ENCODE peak calls at places on chromosomes 13 and 19, in five cellular contexts. One of them, this sample, is unnamed.

GRCh38 chr19:35425682-35426081 is 22.4 kb upstream of the FFAR2 start:
- DNase-seq in tibial nerve: no peak
- DNase-seq in heart right ventricle: no peak
- DNase-seq in effector memory CD4-positive, alpha-beta T cell: no peak
- DNase-seq in aorta: no peak
- DNase-seq in this sample: no peak

GRCh38 chr13:111319521-111319920 is 921 bp upstream of the TEX29 start:
- DNase-seq in tibial nerve: no peak
- DNase-seq in heart right ventricle: no peak
- DNase-seq in effector memory CD4-positive, alpha-beta T cell: no peak
- DNase-seq in aorta: no peak
- DNase-seq in this sample: no peak

GRCh38 chr19:45498411-45499195 is at the start of gene PPM1N:
- DNase-seq in tibial nerve: no peak
- DNase-seq in heart right ventricle: no peak
- DNase-seq in effector memory CD4-positive, alpha-beta T cell: peak; percentile 44
- DNase-seq in aorta: no peak
- DNase-seq in this sample: no peak

GRCh38 chr13:59483441-59484116 is 680.1 kb downstream of the DIAPH3 start:
- DNase-seq in tibial nerve: no peak
- DNase-seq in heart right ventricle: no peak
- DNase-seq in effector memory CD4-positive, alpha-beta T cell: no peak
- DNase-seq in aorta: no peak
- DNase-seq in this sample: no peak

GRCh38 chr13:66635526-66635925 is 594.6 kb downstream of the PCDH9 start:
- DNase-seq in tibial nerve: no peak
- DNase-seq in heart right ventricle: no peak
- DNase-seq in effector memory CD4-positive, alpha-beta T cell: no peak
- DNase-seq in aorta: no peak
- DNase-seq in this sample: no peak

GRCh38 chr19:16368385-16369305 is 44.0 kb downstream of the KLF2 start:
- DNase-seq in tibial nerve: no peak
- DNase-seq in heart right ventricle: no peak
- DNase-seq in effector memory CD4-positive, alpha-beta T cell: peak; percentile 69
- DNase-seq in aorta: peak; percentile 41
- DNase-seq in this sample: no peak

GRCh38 chr13:47135800-47136658 is 239.2 kb upstream of the HTR2A start:
- DNase-seq in tibial nerve: no peak
- DNase-seq in heart right ventricle: no peak
- DNase-seq in effector memory CD4-positive, alpha-beta T cell: no peak
- DNase-seq in aorta: no peak
- DNase-seq in this sample: peak; percentile 12

GRCh38 chr13:63327584-63327983 is 1911.9 kb upstream of the PCDH20 start:
- DNase-seq in tibial nerve: no peak
- DNase-seq in heart right ventricle: no peak
- DNase-seq in effector memory CD4-positive, alpha-beta T cell: no peak
- DNase-seq in aorta: no peak
- DNase-seq in this sample: no peak

GRCh38 chr19:1849132-1849474 is 820 bp upstream of the REXO1 start:
- DNase-seq in tibial nerve: no peak
- DNase-seq in heart right ventricle: no peak
- DNase-seq in effector memory CD4-positive, alpha-beta T cell: no peak
- DNase-seq in aorta: no peak
- DNase-seq in this sample: no peak

GRCh38 chr13:99383511-99383921 is 76.3 kb upstream of the GPR183 start:
- DNase-seq in tibial nerve: no peak
- DNase-seq in heart right ventricle: no peak
- DNase-seq in effector memory CD4-positive, alpha-beta T cell: no peak
- DNase-seq in aorta: no peak
- DNase-seq in this sample: no peak

GRCh38 chr13:74082741-74083160 is 51.5 kb downstream of the KLF12 start:
- DNase-seq in tibial nerve: no peak
- DNase-seq in heart right ventricle: no peak
- DNase-seq in effector memory CD4-positive, alpha-beta T cell: no peak
- DNase-seq in aorta: no peak
- DNase-seq in this sample: no peak

GRCh38 chr13:28100149-28101121 is at the start of gene FLT3:
- DNase-seq in tibial nerve: no peak
- DNase-seq in heart right ventricle: peak; percentile 18
- DNase-seq in effector memory CD4-positive, alpha-beta T cell: no peak
- DNase-seq in aorta: no peak
- DNase-seq in this sample: peak; percentile 42

GRCh38 chr13:61084983-61085382 is 330.7 kb downstream of the PCDH20 start:
- DNase-seq in tibial nerve: no peak
- DNase-seq in heart right ventricle: no peak
- DNase-seq in effector memory CD4-positive, alpha-beta T cell: no peak
- DNase-seq in aorta: no peak
- DNase-seq in this sample: no peak

GRCh38 chr13:60571571-60571970 is 174.6 kb downstream of the TDRD3 start:
- DNase-seq in tibial nerve: no peak
- DNase-seq in heart right ventricle: no peak
- DNase-seq in effector memory CD4-positive, alpha-beta T cell: no peak
- DNase-seq in aorta: no peak
- DNase-seq in this sample: no peak

GRCh38 chr19:35254341-35255297 is 5.8 kb downstream of the LSR start:
- DNase-seq in tibial nerve: no peak
- DNase-seq in heart right ventricle: no peak
- DNase-seq in effector memory CD4-positive, alpha-beta T cell: no peak
- DNase-seq in aorta: no peak
- DNase-seq in this sample: no peak

GRCh38 chr13:109795021-109795420 is 8.6 kb upstream of the IRS2 start:
- DNase-seq in tibial nerve: no peak
- DNase-seq in heart right ventricle: no peak
- DNase-seq in effector memory CD4-positive, alpha-beta T cell: no peak
- DNase-seq in aorta: no peak
- DNase-seq in this sample: no peak

GRCh38 chr19:36030264-36031148 is 2.2 kb downstream of the CLIP3 start:
- DNase-seq in tibial nerve: no peak
- DNase-seq in heart right ventricle: no peak
- DNase-seq in effector memory CD4-positive, alpha-beta T cell: no peak
- DNase-seq in aorta: no peak
- DNase-seq in this sample: no peak

GRCh38 chr13:32446778-32447465 is 19.0 kb upstream of the N4BP2L1 start:
- DNase-seq in tibial nerve: no peak
- DNase-seq in heart right ventricle: no peak
- DNase-seq in effector memory CD4-positive, alpha-beta T cell: no peak
- DNase-seq in aorta: no peak
- DNase-seq in this sample: no peak

GRCh38 chr19:1752757-1753728 is at the start of gene ONECUT3:
- DNase-seq in tibial nerve: no peak
- DNase-seq in heart right ventricle: no peak
- DNase-seq in effector memory CD4-positive, alpha-beta T cell: no peak
- DNase-seq in aorta: no peak
- DNase-seq in this sample: no peak

GRCh38 chr19:33193864-33194362 is at the start of gene LRP3:
- DNase-seq in tibial nerve: no peak
- DNase-seq in heart right ventricle: peak; percentile 59
- DNase-seq in effector memory CD4-positive, alpha-beta T cell: no peak
- DNase-seq in aorta: peak; percentile 65
- DNase-seq in this sample: peak; percentile 74

GRCh38 chr19:19372656-19373416 is 32.6 kb upstream of the GATAD2A start:
- DNase-seq in tibial nerve: peak; percentile 25
- DNase-seq in heart right ventricle: peak; percentile 64
- DNase-seq in effector memory CD4-positive, alpha-beta T cell: peak; percentile 23
- DNase-seq in aorta: peak; percentile 87
- DNase-seq in this sample: peak; percentile 30

GRCh38 chr19:31112158-31112557 is 237.1 kb downstream of the TSHZ3 start:
- DNase-seq in tibial nerve: no peak
- DNase-seq in heart right ventricle: no peak
- DNase-seq in effector memory CD4-positive, alpha-beta T cell: no peak
- DNase-seq in aorta: no peak
- DNase-seq in this sample: no peak

GRCh38 chr13:96218475-96218874 is 128.6 kb downstream of the HS6ST3 start:
- DNase-seq in tibial nerve: no peak
- DNase-seq in heart right ventricle: no peak
- DNase-seq in effector memory CD4-positive, alpha-beta T cell: no peak
- DNase-seq in aorta: no peak
- DNase-seq in this sample: no peak

GRCh38 chr13:85806553-85807175 is 7.4 kb upstream of the SLITRK6 start:
- DNase-seq in tibial nerve: no peak
- DNase-seq in heart right ventricle: no peak
- DNase-seq in effector memory CD4-positive, alpha-beta T cell: no peak
- DNase-seq in aorta: no peak
- DNase-seq in this sample: no peak

GRCh38 chr13:75761373-75761772 is 125.2 kb downstream of the LMO7 start:
- DNase-seq in tibial nerve: no peak
- DNase-seq in heart right ventricle: no peak
- DNase-seq in effector memory CD4-positive, alpha-beta T cell: no peak
- DNase-seq in aorta: no peak
- DNase-seq in this sample: no peak

GRCh38 chr19:51461723-51462161 is 3.5 kb upstream of the SIGLEC8 start:
- DNase-seq in tibial nerve: no peak
- DNase-seq in heart right ventricle: no peak
- DNase-seq in effector memory CD4-positive, alpha-beta T cell: no peak
- DNase-seq in aorta: peak; percentile 60
- DNase-seq in this sample: no peak

DNA sequence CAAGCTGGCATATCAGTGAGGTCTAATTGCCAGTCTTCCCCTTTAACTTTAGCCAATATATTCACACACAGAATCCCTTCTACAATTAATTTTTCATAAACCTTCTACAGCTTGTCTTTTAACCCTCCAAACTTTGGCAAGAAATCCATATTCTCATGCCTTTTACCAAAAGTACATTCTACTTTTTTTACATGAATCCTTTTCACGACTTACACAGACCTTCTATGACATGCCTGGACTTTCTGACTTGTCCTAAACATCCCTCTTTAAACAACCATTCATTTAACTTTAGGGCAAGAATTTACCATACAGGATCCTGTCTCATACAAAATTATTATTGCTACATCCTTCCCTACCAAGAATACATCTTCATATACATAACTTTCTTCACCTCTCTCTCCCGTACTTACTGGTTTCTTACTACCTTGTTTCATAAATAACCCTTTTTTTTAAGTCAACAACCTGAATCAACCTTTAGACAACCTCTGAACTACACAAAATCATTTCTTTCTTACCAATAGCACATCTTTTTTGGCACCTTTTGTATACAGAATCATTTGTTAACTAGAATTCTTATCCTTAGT is 23.5 kb downstream of the ZNF544 start:
- DNase-seq in tibial nerve: no peak
- DNase-seq in heart right ventricle: no peak
- DNase-seq in effector memory CD4-positive, alpha-beta T cell: no peak
- DNase-seq in aorta: no peak
- DNase-seq in this sample: no peak
- H3K36me3 ChIP-seq in tibial nerve: peaks cover 58% of the 10 kb centered on the region
- H3K36me3 ChIP-seq in heart right ventricle: peaks cover 100% of the 10 kb centered on the region
- H3K36me3 ChIP-seq in effector memory CD4-positive, alpha-beta T cell: peaks cover 81% of the 10 kb centered on the region
- H3K36me3 ChIP-seq in aorta: peaks cover 40% of the 10 kb centered on the region
- H3K36me3 ChIP-seq in this sample: peaks cover 94% of the 10 kb centered on the region

GRCh38 chr19:6819323-6819722 is 46.8 kb downstream of the VAV1 start:
- DNase-seq in tibial nerve: no peak
- DNase-seq in heart right ventricle: no peak
- DNase-seq in effector memory CD4-positive, alpha-beta T cell: no peak
- DNase-seq in aorta: no peak
- DNase-seq in this sample: no peak
- H3K4me3 ChIP-seq in tibial nerve: no peak overlapping the region
- H3K4me3 ChIP-seq in heart right ventricle: no peak overlapping the region
- H3K4me3 ChIP-seq in effector memory CD4-positive, alpha-beta T cell: no peak overlapping the region
- H3K4me3 ChIP-seq in aorta: no peak overlapping the region
- H3K4me3 ChIP-seq in this sample: no peak overlapping the region

DNA sequence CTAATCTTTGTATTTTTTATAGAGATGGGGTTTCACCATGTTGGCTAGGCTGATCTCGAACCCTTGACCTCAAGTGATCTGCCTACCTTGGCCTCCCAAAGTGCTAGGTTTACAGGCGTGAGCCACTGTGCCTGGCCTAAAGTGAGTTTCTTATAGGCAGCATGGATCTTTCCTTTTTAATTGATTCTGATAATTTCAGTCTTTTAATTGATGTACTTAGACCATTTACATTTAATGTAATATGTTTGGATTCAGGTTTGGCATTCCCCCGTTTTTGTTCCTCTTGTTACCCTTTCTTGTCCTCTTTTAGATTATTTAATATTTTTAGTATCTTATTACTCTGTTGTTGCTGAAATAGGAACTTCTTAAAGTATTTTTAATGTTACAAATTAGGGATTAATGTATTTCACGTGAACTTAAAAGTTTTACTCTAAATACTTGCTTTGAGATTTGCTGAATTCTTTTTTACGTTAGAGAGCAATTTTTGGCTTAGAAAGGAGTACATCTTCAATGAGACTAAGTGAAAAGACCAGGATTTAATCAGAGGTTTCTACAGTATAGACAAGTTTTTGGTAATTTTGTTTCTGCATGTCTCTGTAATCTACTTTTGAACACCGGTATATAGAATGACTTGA is 50.3 kb downstream of the URI1 start:
- DNase-seq in tibial nerve: no peak
- DNase-seq in heart right ventricle: no peak
- DNase-seq in effector memory CD4-positive, alpha-beta T cell: no peak
- DNase-seq in aorta: no peak
- DNase-seq in this sample: no peak
- H3K36me3 ChIP-seq in tibial nerve: no peaks in the 10 kb centered on the region
- H3K36me3 ChIP-seq in heart right ventricle: peaks cover 19% of the 10 kb centered on the region
- H3K36me3 ChIP-seq in effector memory CD4-positive, alpha-beta T cell: peaks cover 31% of the 10 kb centered on the region
- H3K36me3 ChIP-seq in aorta: peaks cover 2% of the 10 kb centered on the region
- H3K36me3 ChIP-seq in this sample: no peaks in the 10 kb centered on the region

GRCh38 chr13:98169331-98169730 is 7.7 kb downstream of the RNF113B start:
- DNase-seq in tibial nerve: no peak
- DNase-seq in heart right ventricle: no peak
- DNase-seq in effector memory CD4-positive, alpha-beta T cell: no peak
- DNase-seq in aorta: no peak
- DNase-seq in this sample: no peak

GRCh38 chr13:98174321-98174720 is 2.7 kb downstream of the RNF113B start:
- DNase-seq in tibial nerve: no peak
- DNase-seq in heart right ventricle: no peak
- DNase-seq in effector memory CD4-positive, alpha-beta T cell: no peak
- DNase-seq in aorta: no peak
- DNase-seq in this sample: no peak

GRCh38 chr13:98172570-98173405 is 4.3 kb downstream of the RNF113B start:
- DNase-seq in tibial nerve: no peak
- DNase-seq in heart right ventricle: no peak
- DNase-seq in effector memory CD4-positive, alpha-beta T cell: no peak
- DNase-seq in aorta: no peak
- DNase-seq in this sample: no peak

GRCh38 chr13:98173431-98173921 is 3.6 kb downstream of the RNF113B start:
- DNase-seq in tibial nerve: peak; percentile 10
- DNase-seq in heart right ventricle: no peak
- DNase-seq in effector memory CD4-positive, alpha-beta T cell: no peak
- DNase-seq in aorta: no peak
- DNase-seq in this sample: peak; percentile 38

DNA sequence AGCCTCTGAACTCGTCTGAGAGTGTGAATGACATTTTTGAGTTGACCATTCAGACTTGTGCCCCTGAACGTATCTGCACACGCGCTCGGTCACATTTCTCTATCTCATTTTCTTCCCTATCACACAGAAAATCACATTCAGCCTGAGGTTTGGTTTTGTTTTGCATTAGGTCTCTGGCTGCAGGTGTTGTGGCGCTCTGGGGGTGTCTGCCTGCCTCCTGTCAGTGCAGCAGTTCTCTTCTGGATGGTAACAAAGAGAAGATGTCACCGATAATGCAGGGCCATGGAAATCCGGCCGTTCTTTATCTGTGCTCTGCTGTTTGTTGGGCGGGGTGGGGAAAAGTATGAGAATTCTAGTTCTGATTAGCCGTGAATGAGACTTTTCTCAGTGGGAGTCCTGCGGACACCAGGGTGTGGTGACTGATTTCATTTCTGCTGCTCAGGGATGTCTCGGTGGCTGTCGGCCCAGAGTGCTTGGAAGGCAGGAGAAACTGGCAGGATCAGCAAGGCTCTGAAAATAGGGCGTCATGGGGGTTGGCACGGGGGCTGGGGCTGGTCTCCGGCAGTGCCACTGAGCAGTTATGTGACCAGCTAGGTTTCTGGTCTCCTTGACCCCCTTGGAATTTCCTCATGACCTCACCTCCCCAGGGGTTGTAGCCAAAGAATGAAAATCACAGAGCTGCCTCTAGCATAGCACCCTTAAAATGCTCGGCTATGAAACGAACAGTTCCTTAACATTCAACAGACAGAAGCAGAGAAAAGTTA is 5.1 kb downstream of the RNF113B start:
- DNase-seq in tibial nerve: peak; percentile 26
- DNase-seq in heart right ventricle: peak; percentile 39
- DNase-seq in effector memory CD4-positive, alpha-beta T cell: no peak
- DNase-seq in aorta: no peak
- DNase-seq in this sample: peak; percentile 89
- H3K4me3 ChIP-seq in tibial nerve: no peak overlapping the region
- H3K4me3 ChIP-seq in heart right ventricle: peak overlapping the region; percentile 33
- H3K4me3 ChIP-seq in effector memory CD4-positive, alpha-beta T cell: no peak overlapping the region
- H3K4me3 ChIP-seq in aorta: no peak overlapping the region
- H3K4me3 ChIP-seq in this sample: no peak overlapping the region